ENCODE peak calls at places on chromosome 10, in five cellular contexts. O, N, C, S and A are unnamed samples.

GRCh38 chr10:112490543-112490942 is 43.5 kb downstream of the VTI1A start:
- DNase-seq in O (peak; percentile 18), N (no peak), C (no peak), S (no peak), A (no peak)

GRCh38 chr10:26887611-26888215 is 27.0 kb upstream of the ABI1 start:
- DNase-seq in O (no peak), N (no peak), C (no peak), S (no peak), A (no peak)

GRCh38 chr10:15430969-15431791 is 60.1 kb upstream of the FAM171A1 start:
- DNase-seq in O (no peak), N (no peak), C (no peak), S (no peak), A (no peak)

GRCh38 chr10:47049906-47050305 is 138.7 kb downstream of the PTPN20 start:
- DNase-seq in O (no peak), N (no peak), C (no peak), S (no peak), A (no peak)

GRCh38 chr10:99346247-99346646 is 17.1 kb downstream of the CNNM1 start:
- DNase-seq in O (peak; percentile 55), N (no peak), C (no peak), S (no peak), A (no peak)

GRCh38 chr10:24784923-24785322 is 61.2 kb upstream of the ARHGAP21 start:
- DNase-seq in O (no peak), N (peak; percentile 44), C (no peak), S (no peak), A (no peak)

GRCh38 chr10:102645388-102645740 is 1.1 kb downstream of the TRIM8 start:
- DNase-seq in O (peak; percentile 85), N (peak; percentile 71), C (peak; percentile 86), S (peak; percentile 83), A (peak; percentile 57)

GRCh38 chr10:72340911-72341310 is 13.8 kb downstream of the DNAJB12 start:
- DNase-seq in O (no peak), N (no peak), C (peak; percentile 57), S (no peak), A (no peak)

GRCh38 chr10:49608925-49609282 is 1.2 kb upstream of the SLC18A3 start:
- DNase-seq in O (no peak), N (no peak), C (no peak), S (no peak), A (no peak)

GRCh38 chr10:15897282-15897681 is 37.0 kb upstream of the MINDY3 start:
- DNase-seq in O (no peak), N (peak; percentile 33), C (no peak), S (no peak), A (no peak)

GRCh38 chr10:49834201-49834600 is 72.1 kb upstream of the OGDHL start:
- DNase-seq in O (no peak), N (no peak), C (no peak), S (no peak), A (no peak)

GRCh38 chr10:89959433-89960110 is 258.2 kb downstream of the KIF20B start:
- DNase-seq in O (peak; percentile 16), N (no peak), C (no peak), S (no peak), A (no peak)

GRCh38 chr10:68133553-68133952 is 24.3 kb downstream of the MYPN start:
- DNase-seq in O (no peak), N (no peak), C (no peak), S (peak; percentile 29), A (no peak)

GRCh38 chr10:77405771-77406241 is 231.8 kb downstream of the KCNMA1 start:
- DNase-seq in O (peak; percentile 70), N (peak; percentile 62), C (peak; percentile 88), S (peak; percentile 41), A (peak; percentile 42)

GRCh38 chr10:75899816-75900357 is 468.5 kb downstream of the LRMDA start:
- DNase-seq in O (no peak), N (no peak), C (no peak), S (no peak), A (no peak)

GRCh38 chr10:46557319-46558140 is 1.1 kb upstream of the GPRIN2 start:
- DNase-seq in O (no peak), N (no peak), C (peak; percentile 57), S (peak; percentile 5), A (peak; percentile 3)

DNA sequence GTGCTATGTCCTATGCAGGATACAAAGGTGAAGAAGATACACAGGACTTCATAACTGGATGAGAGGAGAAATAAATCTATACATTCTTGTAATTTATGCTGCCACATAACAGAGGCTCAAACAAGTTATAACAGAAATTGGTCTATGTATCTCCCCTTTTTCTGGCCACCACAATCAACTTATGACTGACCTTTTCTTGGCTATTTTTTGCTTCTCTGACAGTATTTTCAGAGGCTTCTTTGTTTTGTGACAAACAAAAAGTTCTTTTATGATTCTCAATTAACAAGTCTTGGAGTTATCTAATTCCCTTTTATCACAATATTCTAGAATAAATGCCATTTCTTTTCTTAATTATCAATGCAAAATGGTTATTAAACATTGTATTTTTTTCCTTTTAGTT is 953.0 kb upstream of the ZWINT start:
- DNase-seq in O (no peak), N (no peak), C (no peak), S (no peak), A (no peak)
- H3K4me1 ChIP-seq in O (no peaks in the 10 kb centered on the region), N (no peaks in the 10 kb centered on the region), C (no peaks in the 10 kb centered on the region), S (no peaks in the 10 kb centered on the region), A (no peaks in the 10 kb centered on the region)

GRCh38 chr10:33376976-33377657 is 42.6 kb upstream of the NRP1 start:
- DNase-seq in O (peak; percentile 81), N (no peak), C (no peak), S (no peak), A (no peak)
- H3K4me3 ChIP-seq in O (peak overlapping the region; percentile 33), N (no peak overlapping the region), C (no peak overlapping the region), S (no peak overlapping the region), A (no peak overlapping the region)

DNA sequence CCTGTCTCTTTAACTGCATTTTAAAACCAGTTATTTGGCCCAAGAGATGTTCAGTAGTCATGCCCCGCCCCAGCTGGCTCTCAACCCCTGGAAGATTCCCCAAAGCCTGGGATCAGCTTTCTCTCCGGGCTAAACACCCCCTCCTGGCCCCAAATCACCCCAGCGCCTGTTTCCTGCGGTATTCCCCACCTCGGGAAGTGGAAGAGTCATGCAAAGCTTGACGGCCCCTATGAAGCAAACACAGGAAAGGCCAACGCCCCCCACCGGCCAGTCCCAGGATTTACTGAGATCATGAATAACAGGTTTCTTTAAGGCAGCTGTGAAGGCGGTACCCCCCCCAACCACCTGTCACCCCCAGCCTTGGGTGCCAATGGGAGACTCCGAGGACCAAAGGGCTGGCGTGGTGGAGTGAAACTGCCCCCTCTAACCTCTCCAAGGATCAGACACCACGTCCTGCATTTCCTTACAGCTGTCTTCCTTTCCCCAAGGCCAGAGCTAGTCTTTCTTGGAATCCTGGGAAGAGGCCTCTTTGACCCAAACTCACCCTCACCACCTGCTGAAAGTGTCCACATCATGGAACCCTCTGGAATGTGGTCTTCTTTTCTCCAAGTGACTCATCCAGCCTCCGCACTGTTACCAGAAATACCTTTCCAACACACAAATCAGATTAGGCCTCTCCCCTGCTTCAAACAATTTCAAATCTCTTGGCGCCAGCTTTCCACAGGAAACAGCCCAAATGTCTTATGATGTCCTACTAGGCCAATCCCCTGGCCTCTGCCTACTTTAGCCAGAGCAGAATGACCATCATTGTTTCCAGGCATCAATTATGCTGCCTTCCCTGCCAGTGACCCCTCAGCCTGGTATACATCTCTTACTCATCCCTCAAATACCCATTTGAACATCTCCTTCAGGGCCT is 301.5 kb downstream of the ZEB1 start:
- DNase-seq in O (peak; percentile 57), N (peak; percentile 82), C (peak; percentile 75), S (peak; percentile 87), A (no peak)
- H3K4me1 ChIP-seq in O (peaks cover 32% of the 10 kb centered on the region), N (no peaks in the 10 kb centered on the region), C (no peaks in the 10 kb centered on the region), S (peaks cover 61% of the 10 kb centered on the region), A (no peaks in the 10 kb centered on the region)

DNA sequence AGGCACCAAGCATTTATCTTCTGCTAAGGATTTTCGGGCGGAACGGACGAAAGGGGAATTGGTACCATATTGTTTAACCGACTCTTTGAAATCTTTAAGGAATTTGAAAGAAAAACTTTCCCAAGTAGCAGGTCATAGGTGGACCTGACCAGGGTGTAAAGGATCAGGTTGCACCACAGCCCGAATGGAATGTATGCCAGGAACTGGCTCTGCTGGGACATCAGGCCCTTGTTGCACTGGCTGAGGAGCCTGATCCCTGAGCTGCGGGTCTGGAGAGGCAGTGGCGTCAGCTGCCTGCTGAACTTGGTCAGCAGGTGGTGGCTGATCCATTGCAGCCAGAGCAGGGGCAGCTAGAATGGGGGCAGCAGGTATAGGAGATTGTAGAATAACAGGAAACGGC is 41.4 kb upstream of the AKR1C2 start:
- DNase-seq in O (no peak), N (peak; percentile 30), C (no peak), S (no peak), A (no peak)
- H3K4me3 ChIP-seq in O (no peak overlapping the region), N (no peak overlapping the region), C (no peak overlapping the region), S (no peak overlapping the region), A (no peak overlapping the region)

DNA sequence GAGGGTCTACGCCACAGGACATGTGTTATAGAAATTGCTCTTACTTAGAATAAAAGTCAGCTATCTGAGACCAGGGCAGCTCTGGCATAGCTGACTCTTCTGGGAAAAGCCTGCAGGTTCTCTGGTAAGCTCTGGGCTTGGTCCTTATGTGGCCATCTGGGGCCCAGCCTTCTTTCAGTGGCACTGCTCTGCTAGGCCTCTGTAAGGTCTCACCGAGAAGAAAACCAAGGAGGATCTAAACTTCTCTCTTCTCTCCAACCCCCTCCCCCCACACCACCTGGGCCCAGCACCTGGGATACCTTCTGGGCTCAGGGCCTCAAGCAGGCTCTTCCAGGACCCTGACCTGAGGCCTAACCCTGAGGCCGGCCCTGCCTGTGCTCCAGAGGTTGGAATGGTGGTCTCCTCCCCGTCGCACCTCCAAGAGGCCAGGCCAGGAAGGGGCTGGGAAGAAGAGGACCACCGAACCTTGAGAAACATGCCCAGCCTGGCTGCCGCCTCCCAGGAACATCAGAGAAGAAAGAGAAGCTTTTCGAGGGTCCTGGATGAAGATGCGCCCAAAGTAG is 323.6 kb downstream of the GFRA1 start:
- DNase-seq in O (no peak), N (no peak), C (no peak), S (no peak), A (no peak)
- H3K4me1 ChIP-seq in O (peaks cover 5% of the 10 kb centered on the region), N (peaks cover 3% of the 10 kb centered on the region), C (no peaks in the 10 kb centered on the region), S (peaks cover 6% of the 10 kb centered on the region), A (no peaks in the 10 kb centered on the region)